ENCODE peak calls at places on chromosomes 7 and 10, in seven cellular contexts. G is coronary artery; U is spleen; O is cardiac muscle cell; Z is CD8-positive, alpha-beta T cell; P is A549; I is uterus. T is an unnamed sample.

GRCh38 chr10:126561499-126562208 is 108.8 kb downstream of the C10orf90 start:
- DNase-seq in G (no peak), U (no peak), O (peak; percentile 21), Z (no peak), P (no peak), I (no peak), T (peak; percentile 51)

GRCh38 chr10:70480254-70480861 is 1.8 kb downstream of the PALD1 start:
- DNase-seq in G (no peak), U (no peak), O (no peak), Z (no peak), P (no peak), I (no peak), T (no peak)

GRCh38 chr7:101218236-101219130 is 518 bp downstream of the ZNHIT1 start:
- DNase-seq in G (no peak), U (no peak), O (no peak), Z (no peak), P (no peak), I (no peak), T (no peak)

GRCh38 chr7:732094-732541 is 5.0 kb upstream of the PRKAR1B start:
- DNase-seq in G (no peak), U (no peak), O (no peak), Z (peak; percentile 58), P (peak; percentile 47), I (no peak), T (no peak)

GRCh38 chr7:31971049-31971665 is 99.0 kb downstream of the PDE1C start:
- DNase-seq in G (no peak), U (no peak), O (no peak), Z (no peak), P (no peak), I (no peak), T (no peak)

GRCh38 chr7:16967174-16967868 is 85.5 kb upstream of the AGR3 start:
- DNase-seq in G (no peak), U (no peak), O (peak; percentile 84), Z (no peak), P (no peak), I (no peak), T (no peak)

GRCh38 chr10:132547421-132547861 is 9.9 kb downstream of the INPP5A start:
- DNase-seq in G (no peak), U (peak; percentile 82), O (no peak), Z (no peak), P (no peak), I (no peak), T (no peak)

GRCh38 chr10:82192665-82193064 is 317.7 kb downstream of the NRG3 start:
- DNase-seq in G (no peak), U (no peak), O (no peak), Z (no peak), P (no peak), I (no peak), T (no peak)

GRCh38 chr10:90602815-90603600 is 254.8 kb downstream of the HTR7 start:
- DNase-seq in G (no peak), U (no peak), O (peak; percentile 83), Z (no peak), P (no peak), I (no peak), T (no peak)

GRCh38 chr7:159143780-159144755 is 599 bp downstream of the VIPR2 start:
- DNase-seq in G (peak; percentile 71), U (peak; percentile 74), O (no peak), Z (no peak), P (no peak), I (peak; percentile 52), T (no peak)

GRCh38 chr10:127904931-127905622 is 1.8 kb upstream of the PTPRE start:
- DNase-seq in G (peak; percentile 52), U (no peak), O (no peak), Z (peak; percentile 37), P (no peak), I (no peak), T (no peak)

GRCh38 chr7:27254625-27255024 is 12.0 kb downstream of the EVX1 start:
- DNase-seq in G (no peak), U (no peak), O (no peak), Z (no peak), P (no peak), I (no peak), T (no peak)

DNA sequence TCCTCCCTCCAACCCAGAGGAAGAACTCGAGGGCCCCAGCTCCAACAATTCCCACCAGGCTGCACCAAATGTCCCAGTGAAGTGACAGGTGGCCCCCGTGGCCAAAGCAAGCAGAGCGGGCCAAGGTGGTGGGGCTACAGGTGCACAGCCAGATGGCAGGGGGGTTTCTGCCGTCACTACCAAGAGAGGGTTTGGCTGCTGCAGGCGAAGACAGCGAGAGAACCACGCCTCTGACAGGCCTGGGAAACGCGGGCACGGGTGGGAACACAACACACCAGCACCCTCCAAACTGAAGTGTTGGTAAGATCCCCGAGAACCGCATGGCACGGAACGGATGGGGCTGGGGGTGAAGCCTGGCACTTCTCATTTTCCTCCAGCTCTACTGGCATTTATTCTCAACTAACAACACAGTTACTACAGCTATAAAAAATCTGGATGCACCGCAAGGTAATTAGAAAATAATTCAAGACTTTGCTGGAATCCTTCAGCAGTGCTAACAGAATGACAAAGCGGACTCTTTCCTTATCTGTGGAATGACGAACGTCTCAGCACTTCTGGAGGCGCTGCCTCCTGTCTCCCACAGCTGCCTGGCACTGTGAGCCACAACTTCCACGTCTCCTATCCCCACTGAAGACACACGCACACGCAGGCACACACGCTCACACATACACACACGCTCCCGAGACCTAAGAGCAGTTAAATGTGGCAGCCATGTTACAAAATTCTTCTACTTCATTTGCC is 167.9 kb downstream of the TCERG1L start:
- DNase-seq in G (no peak), U (peak; percentile 67), O (no peak), Z (no peak), P (no peak), I (no peak), T (no peak)
- H3K27ac ChIP-seq in G (no peak overlapping the region), U (no peak overlapping the region), O (no peak overlapping the region), Z (no peak overlapping the region), P (no peak overlapping the region), I (no peak overlapping the region), T (no peak overlapping the region)

GRCh38 chr10:92799591-92799990 is 48.7 kb upstream of the EXOC6 start:
- DNase-seq in G (no peak), U (no peak), O (peak; percentile 23), Z (no peak), P (no peak), I (no peak), T (no peak)
- H3K27ac ChIP-seq in G (no peak overlapping the region), U (no peak overlapping the region), O (no peak overlapping the region), Z (no peak overlapping the region), P (no peak overlapping the region), I (no peak overlapping the region), T (no peak overlapping the region)

DNA sequence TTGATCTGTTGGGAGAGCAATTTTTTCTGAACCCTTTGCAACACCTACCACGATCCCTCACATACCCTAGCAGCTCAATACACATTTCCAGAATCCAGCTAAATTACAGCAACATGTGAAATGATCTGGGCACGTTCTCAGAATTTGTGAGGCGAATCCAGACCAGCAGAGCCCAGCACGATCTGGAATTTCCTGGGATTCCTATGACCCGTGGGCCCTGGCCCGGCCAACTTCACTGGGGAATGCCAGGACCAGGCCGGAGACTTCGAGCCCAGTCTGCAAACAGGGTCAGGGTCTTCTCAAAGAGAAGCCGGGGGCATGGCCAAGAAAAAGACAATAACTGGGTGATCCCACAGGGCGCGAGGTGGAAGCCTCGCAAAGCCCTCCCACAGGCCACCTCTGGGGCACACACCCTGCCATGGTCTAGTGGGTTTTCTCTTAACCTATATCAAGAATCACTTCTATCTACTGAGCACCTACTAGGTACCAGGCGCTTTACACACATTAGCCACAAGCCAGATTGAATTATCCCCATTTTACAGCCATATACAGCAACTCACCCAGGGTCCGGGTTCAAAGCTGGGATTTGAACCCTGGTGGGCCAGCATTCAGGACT is 33.8 kb downstream of the FAM53B start:
- DNase-seq in G (no peak), U (peak; percentile 68), O (no peak), Z (no peak), P (no peak), I (no peak), T (no peak)
- H3K27ac ChIP-seq in G (peak overlapping the region; percentile 71), U (peak overlapping the region; percentile 88), O (no peak overlapping the region), Z (no peak overlapping the region), P (peak overlapping the region; percentile 14), I (peak overlapping the region; percentile 84), T (peak overlapping the region; percentile 99)

DNA sequence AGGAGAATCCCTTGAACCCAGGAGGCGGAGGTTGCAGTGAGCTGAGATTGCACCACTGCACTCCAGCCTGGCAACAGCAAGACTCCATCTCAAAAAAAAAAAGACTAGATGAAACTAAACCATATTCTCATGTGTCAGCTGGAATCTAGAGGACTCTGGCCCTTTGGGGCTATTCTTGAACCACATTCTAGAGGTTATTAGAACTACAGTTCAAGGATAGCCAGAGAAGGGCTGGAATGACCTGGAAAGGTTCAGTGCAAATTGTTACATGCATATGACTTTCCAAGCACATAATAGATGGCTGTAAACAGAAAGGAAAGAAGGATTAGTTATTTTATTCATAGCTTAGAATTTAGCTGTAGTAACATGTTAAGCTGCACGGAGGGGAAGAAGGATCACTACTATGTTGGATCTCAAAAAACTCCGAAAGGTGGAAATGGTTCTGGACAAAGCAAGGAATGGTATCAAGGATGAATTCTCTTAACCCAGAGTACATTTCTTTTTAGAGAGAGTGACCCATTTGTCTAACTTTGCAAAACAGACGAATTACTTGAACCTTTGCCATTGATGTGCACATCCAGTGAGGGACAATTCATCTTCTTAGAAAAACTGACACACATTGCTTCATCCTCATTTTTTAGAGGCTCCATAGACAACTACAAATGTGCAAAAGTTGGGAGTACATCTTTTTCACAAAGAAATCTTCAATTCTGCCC is 124.0 kb upstream of the SAMD8 start:
- DNase-seq in G (no peak), U (no peak), O (peak; percentile 43), Z (no peak), P (no peak), I (no peak), T (no peak)
- H3K27ac ChIP-seq in G (no peak overlapping the region), U (no peak overlapping the region), O (no peak overlapping the region), Z (no peak overlapping the region), P (no peak overlapping the region), I (peak overlapping the region; percentile 59), T (no peak overlapping the region)

GRCh38 chr10:117441812-117442443 is 66.7 kb upstream of the PDZD8 start:
- DNase-seq in G (no peak), U (peak; percentile 75), O (peak; percentile 90), Z (no peak), P (peak; percentile 45), I (no peak), T (no peak)

GRCh38 chr10:117443677-117444022 is 68.4 kb upstream of the PDZD8 start:
- DNase-seq in G (no peak), U (no peak), O (no peak), Z (no peak), P (no peak), I (no peak), T (no peak)

GRCh38 chr10:117441366-117441765 is 66.1 kb upstream of the PDZD8 start:
- DNase-seq in G (no peak), U (no peak), O (no peak), Z (no peak), P (no peak), I (no peak), T (no peak)

GRCh38 chr10:117442944-117443676 is 67.9 kb upstream of the PDZD8 start:
- DNase-seq in G (peak; percentile 85), U (peak; percentile 92), O (peak; percentile 92), Z (peak; percentile 64), P (peak; percentile 77), I (peak; percentile 93), T (no peak)

GRCh38 chr10:117442521-117442920 is 67.3 kb upstream of the PDZD8 start:
- DNase-seq in G (no peak), U (peak; percentile 56), O (no peak), Z (no peak), P (no peak), I (no peak), T (no peak)
- H3K27ac ChIP-seq in G (no peak overlapping the region), U (peak overlapping the region; percentile 76), O (no peak overlapping the region), Z (no peak overlapping the region), P (peak overlapping the region; percentile 37), I (peak overlapping the region; percentile 82), T (no peak overlapping the region)

T was measured in substantia nigra.